ENCODE peak calls at places on chromosome 2, in five cellular contexts. Z is GM12878, Y is GM12891, H is K562, K is HepG2. Q is an unnamed sample.

GRCh38 chr2:199596549-199596948 is 138.8 kb upstream of the SATB2 start:
- DNase-seq in Z (no peak), Y (no peak), H (peak), K (peak), Q (no peak)

GRCh38 chr2:15636972-15637785 is 45.5 kb downstream of the DDX1 start:
- DNase-seq in Z (no peak), Y (peak), H (peak), K (peak), Q (no peak)

GRCh38 chr2:27932396-27932795 is 41.9 kb downstream of the BABAM2 start:
- DNase-seq in Z (no peak), Y (no peak), H (no peak), K (peak), Q (no peak)

GRCh38 chr2:205352120-205352519 is 330.2 kb upstream of the NRP2 start:
- DNase-seq in Z (no peak), Y (no peak), H (no peak), K (no peak), Q (no peak)

GRCh38 chr2:225937625-225938024 is 538.1 kb downstream of the NYAP2 start:
- DNase-seq in Z (no peak), Y (no peak), H (no peak), K (no peak), Q (no peak)

GRCh38 chr2:106885981-106886915 is at the start of gene ST6GAL2:
- DNase-seq in Z (no peak), Y (peak), H (no peak), K (no peak), Q (no peak)

GRCh38 chr2:209918251-209918650 is 84.2 kb upstream of the RPE start:
- DNase-seq in Z (no peak), Y (no peak), H (no peak), K (no peak), Q (no peak)

GRCh38 chr2:232537079-232537478 is 2.4 kb upstream of the CHRNG start:
- DNase-seq in Z (no peak), Y (no peak), H (peak), K (peak), Q (no peak)

GRCh38 chr2:42100696-42101585 is 53.1 kb downstream of the PKDCC start:
- DNase-seq in Z (no peak), Y (no peak), H (no peak), K (no peak), Q (no peak)
- TF ChIP-seq POLR2A in Z (peak), Y (no peak), H (no peak), K (no peak), Q (no peak)

DNA sequence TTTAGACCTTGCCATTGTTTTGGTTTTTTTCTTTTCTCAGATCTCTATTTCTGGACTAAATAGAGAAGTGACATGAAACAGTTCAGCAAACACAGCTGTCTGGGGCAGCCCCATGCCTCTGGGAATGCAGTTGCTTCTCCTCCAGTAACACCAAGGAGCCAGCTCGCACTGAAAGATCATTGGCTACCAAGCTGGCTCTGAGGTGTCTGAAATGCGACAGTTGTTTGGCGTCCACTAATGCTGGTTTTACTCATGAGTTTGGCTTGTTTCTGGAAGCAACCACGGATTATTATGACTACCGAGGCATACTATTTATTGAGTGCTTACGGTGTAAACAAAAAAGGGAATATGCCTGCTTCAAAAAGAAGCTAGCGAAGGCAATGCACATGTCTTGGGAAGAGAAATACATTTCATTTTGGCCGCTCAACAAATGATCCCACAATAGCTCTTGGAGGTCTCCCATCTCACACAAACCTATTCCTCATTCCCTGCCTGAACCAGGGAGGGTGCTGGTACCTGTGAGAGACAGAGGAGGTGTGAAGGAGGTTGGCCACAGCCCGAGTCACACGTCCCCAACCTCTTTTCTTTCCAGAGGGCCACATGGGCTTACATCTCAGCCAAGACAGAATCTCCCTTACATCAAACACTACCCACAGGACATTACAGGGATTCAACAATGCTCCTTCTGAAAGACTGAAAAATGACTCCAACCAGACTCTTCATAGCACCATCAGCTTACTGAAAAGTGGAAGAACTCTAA is 37.5 kb upstream of the NEB start:
- DNase-seq in Z (peak), Y (peak), H (no peak), K (no peak), Q (no peak)
- TF ChIP-seq POLR2AphosphoS5 in Z (no peak), Y (no peak), H (no peak), K (no peak), Q (no peak)

DNA sequence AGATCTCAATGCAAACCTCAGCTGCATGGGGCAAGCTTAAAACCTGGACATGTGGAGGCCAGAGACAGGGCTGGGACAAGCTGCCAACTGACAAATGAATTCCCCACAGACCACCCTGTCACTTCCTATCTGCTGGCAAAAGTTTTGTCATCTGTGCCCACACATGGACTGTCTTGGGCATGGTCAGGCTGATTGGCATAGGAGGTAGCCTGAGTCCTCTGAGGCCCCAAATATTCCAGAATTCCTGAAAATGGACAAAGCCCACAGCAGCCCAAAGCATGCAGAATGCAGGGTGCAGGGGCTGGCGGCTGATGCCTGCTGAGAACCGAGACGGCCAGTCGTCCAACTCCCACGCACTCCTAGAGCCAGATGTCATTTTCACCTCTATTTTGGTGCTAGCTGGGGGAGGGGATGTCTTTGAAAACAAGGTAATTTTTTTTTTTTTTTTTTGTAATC is 73.8 kb downstream of the SDC1 start:
- DNase-seq in Z (peak), Y (no peak), H (peak), K (no peak), Q (no peak)
- TF ChIP-seq TAF1 in Z (no peak), Y (no peak), H (no peak), K (no peak), Q (no peak)

DNA sequence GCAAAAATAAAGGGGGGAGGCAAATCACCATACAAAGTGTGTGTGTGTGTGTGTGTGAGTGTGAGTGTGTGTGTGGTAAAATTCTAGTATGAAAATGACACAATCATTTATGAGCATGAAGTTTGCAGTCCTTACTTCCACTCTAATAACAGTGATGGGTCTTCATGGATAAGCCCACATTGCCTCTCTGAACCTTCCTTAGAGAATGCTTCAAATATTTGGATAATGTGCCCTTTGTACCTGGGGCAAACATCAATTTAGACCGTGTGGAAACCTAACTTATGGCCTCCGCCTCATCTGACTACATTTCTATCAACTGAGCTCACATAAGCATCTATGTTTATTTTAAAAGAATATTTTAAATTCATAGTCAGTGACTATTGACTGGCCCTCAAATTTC is 3.7 kb downstream of the SCN9A start:
- DNase-seq in Z (no peak), Y (no peak), H (no peak), K (peak), Q (no peak)
- TF ChIP-seq POLR2A in Z (no peak), Y (no peak), H (no peak), K (no peak), Q (no peak)

GRCh38 chr2:55857766-55858165 is 65.8 kb downstream of the EFEMP1 start:
- DNase-seq in Z (no peak), Y (no peak), H (no peak), K (no peak), Q (no peak)
- TF ChIP-seq POLR2AphosphoS5 in Z (no peak), Y (no peak), H (no peak), K (no peak), Q (no peak)

GRCh38 chr2:37389395-37389794 is 45.0 kb downstream of the QPCT start:
- DNase-seq in Z (no peak), Y (no peak), H (no peak), K (no peak), Q (no peak)

GRCh38 chr2:37390777-37391176 is 46.3 kb downstream of the QPCT start:
- DNase-seq in Z (no peak), Y (no peak), H (no peak), K (no peak), Q (no peak)

GRCh38 chr2:37388074-37388473 is 43.6 kb downstream of the QPCT start:
- DNase-seq in Z (no peak), Y (no peak), H (no peak), K (no peak), Q (no peak)

GRCh38 chr2:37389984-37390765 is 45.7 kb downstream of the QPCT start:
- DNase-seq in Z (peak), Y (peak), H (peak), K (peak), Q (peak)

GRCh38 chr2:37387143-37387835 is 42.9 kb downstream of the QPCT start:
- DNase-seq in Z (no peak), Y (no peak), H (no peak), K (no peak), Q (no peak)
- TF ChIP-seq TAF1 in Z (no peak), Y (no peak), H (no peak), K (no peak), Q (no peak)

DNA sequence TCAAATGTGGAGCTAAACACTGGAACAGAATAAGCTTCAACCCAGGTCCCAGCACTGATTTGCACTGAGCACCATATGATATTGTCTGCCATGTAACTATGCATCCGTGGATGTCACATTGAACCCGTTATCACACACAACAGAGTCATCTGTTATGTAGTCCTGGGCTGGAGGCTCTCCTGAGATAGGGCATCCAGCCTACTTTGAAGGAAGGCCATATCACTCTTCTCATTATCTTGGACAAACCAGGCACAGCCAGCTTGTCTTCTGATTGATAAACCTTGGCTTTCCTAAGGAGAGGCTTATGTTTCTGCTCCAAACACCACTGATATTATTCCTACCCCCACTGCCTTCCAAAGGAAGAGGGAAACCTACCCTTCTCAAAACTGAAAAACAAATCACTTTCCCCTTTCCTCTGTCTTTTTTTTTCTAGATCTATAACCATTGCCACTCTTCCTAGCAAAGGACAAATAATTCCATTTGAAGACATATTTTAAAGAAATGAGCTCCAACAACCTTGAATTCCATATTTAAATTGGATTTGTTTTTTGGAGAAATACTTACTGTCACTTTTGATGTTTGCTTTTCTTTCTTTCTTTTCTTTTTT is 16.4 kb downstream of the RSAD2 start:
- DNase-seq in Z (no peak), Y (no peak), H (peak), K (no peak), Q (no peak)
- TF ChIP-seq POLR2A in Z (no peak), Y (no peak), H (no peak), K (no peak), Q (no peak)

GRCh38 chr2:85907671-85908157 is 18.9 kb upstream of the ST3GAL5 start:
- DNase-seq in Z (no peak), Y (no peak), H (no peak), K (no peak), Q (no peak)
- TF ChIP-seq POLR2AphosphoS5 in Z (no peak), Y (no peak), H (no peak), K (no peak), Q (no peak)

GRCh38 chr2:19866741-19867140 is 35.0 kb downstream of the TTC32 start:
- DNase-seq in Z (no peak), Y (no peak), H (no peak), K (no peak), Q (no peak)
- TF ChIP-seq TAF1 in Z (no peak), Y (no peak), H (no peak), K (no peak), Q (no peak)

DNA sequence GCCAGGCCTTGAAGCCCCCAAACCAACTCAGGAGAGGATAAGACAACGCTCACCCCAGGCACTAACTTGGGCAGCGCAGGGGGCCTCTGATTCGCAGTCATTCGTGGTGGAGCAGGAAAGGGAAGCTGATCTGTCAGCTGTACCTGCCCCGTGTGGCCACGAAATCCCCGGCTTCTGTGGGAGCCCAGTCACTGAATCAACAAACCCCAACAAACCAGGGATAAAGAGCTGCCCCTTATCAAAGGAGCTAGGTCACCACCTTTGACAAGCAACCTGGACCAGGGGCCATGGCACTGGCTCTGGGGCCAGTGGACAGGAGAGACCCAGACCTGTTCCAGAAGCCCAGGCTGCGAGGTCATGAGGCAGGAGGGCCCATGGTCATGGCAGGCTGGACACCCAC is 14.5 kb downstream of the SDC1 start:
- DNase-seq in Z (no peak), Y (no peak), H (no peak), K (no peak), Q (no peak)
- TF ChIP-seq POLR2A in Z (no peak), Y (no peak), H (no peak), K (no peak), Q (no peak)

Q was measured in GM12892.